ENCODE peak calls at places on chromosomes 6 and 20, in four cellular contexts. One of them, this sample, is unnamed.
A peak's percentile ranks its signal among the peaks of the same experiment; 100 is the strongest.

GRCh38 chr20:62742550-62742949 is 33.9 kb downstream of the NTSR1 start:
- DNase-seq in effector memory CD4-positive, alpha-beta T cell: no peak
- DNase-seq in stromal cell of bone marrow: no peak
- DNase-seq in iPS DF 19.7: no peak
- DNase-seq in this sample: no peak

GRCh38 chr20:39264506-39265172 is 302.5 kb downstream of the DHX35 start:
- DNase-seq in effector memory CD4-positive, alpha-beta T cell: no peak
- DNase-seq in stromal cell of bone marrow: peak; percentile 75
- DNase-seq in iPS DF 19.7: peak; percentile 65
- DNase-seq in this sample: peak; percentile 60

GRCh38 chr20:48910360-48910781 is 11.1 kb upstream of the ARFGEF2 start:
- DNase-seq in effector memory CD4-positive, alpha-beta T cell: peak; percentile 42
- DNase-seq in stromal cell of bone marrow: peak; percentile 28
- DNase-seq in iPS DF 19.7: no peak
- DNase-seq in this sample: no peak

GRCh38 chr6:138410048-138410735 is 6.2 kb downstream of the HEBP2 start:
- DNase-seq in effector memory CD4-positive, alpha-beta T cell: no peak
- DNase-seq in stromal cell of bone marrow: peak; percentile 52
- DNase-seq in iPS DF 19.7: no peak
- DNase-seq in this sample: no peak

GRCh38 chr6:14272111-14273085 is 154.8 kb downstream of the CD83 start:
- DNase-seq in effector memory CD4-positive, alpha-beta T cell: no peak
- DNase-seq in stromal cell of bone marrow: no peak
- DNase-seq in iPS DF 19.7: no peak
- DNase-seq in this sample: no peak

GRCh38 chr6:53119772-53120409 is 28.8 kb downstream of the GCM1 start:
- DNase-seq in effector memory CD4-positive, alpha-beta T cell: no peak
- DNase-seq in stromal cell of bone marrow: peak; percentile 55
- DNase-seq in iPS DF 19.7: peak; percentile 63
- DNase-seq in this sample: no peak

GRCh38 chr20:59748555-59749292 is 144.4 kb downstream of the PHACTR3 start:
- DNase-seq in effector memory CD4-positive, alpha-beta T cell: no peak
- DNase-seq in stromal cell of bone marrow: peak; percentile 38
- DNase-seq in iPS DF 19.7: no peak
- DNase-seq in this sample: no peak

GRCh38 chr6:105750089-105750488 is 336.0 kb upstream of the PRDM1 start:
- DNase-seq in effector memory CD4-positive, alpha-beta T cell: no peak
- DNase-seq in stromal cell of bone marrow: no peak
- DNase-seq in iPS DF 19.7: no peak
- DNase-seq in this sample: no peak

GRCh38 chr6:34132486-34133185 is 13.3 kb downstream of the GRM4 start:
- DNase-seq in effector memory CD4-positive, alpha-beta T cell: no peak
- DNase-seq in stromal cell of bone marrow: no peak
- DNase-seq in iPS DF 19.7: no peak
- DNase-seq in this sample: peak; percentile 57

GRCh38 chr20:52972190-52972937 is at the start of gene TSHZ2:
- DNase-seq in effector memory CD4-positive, alpha-beta T cell: no peak
- DNase-seq in stromal cell of bone marrow: peak; percentile 52
- DNase-seq in iPS DF 19.7: no peak
- DNase-seq in this sample: peak; percentile 50

GRCh38 chr6:37127961-37128862 is 41.7 kb upstream of the PIM1 start:
- DNase-seq in effector memory CD4-positive, alpha-beta T cell: no peak
- DNase-seq in stromal cell of bone marrow: peak; percentile 42
- DNase-seq in iPS DF 19.7: no peak
- DNase-seq in this sample: peak; percentile 42

GRCh38 chr20:2230671-2231488 is 64.9 kb upstream of the TGM3 start:
- DNase-seq in effector memory CD4-positive, alpha-beta T cell: no peak
- DNase-seq in stromal cell of bone marrow: no peak
- DNase-seq in iPS DF 19.7: no peak
- DNase-seq in this sample: no peak

GRCh38 chr6:7505196-7505699 is 36.2 kb upstream of the DSP start:
- DNase-seq in effector memory CD4-positive, alpha-beta T cell: no peak
- DNase-seq in stromal cell of bone marrow: peak; percentile 31
- DNase-seq in iPS DF 19.7: peak; percentile 85
- DNase-seq in this sample: peak; percentile 49

GRCh38 chr6:53984163-53984562 is 127.1 kb upstream of the MLIP start:
- DNase-seq in effector memory CD4-positive, alpha-beta T cell: no peak
- DNase-seq in stromal cell of bone marrow: peak; percentile 92
- DNase-seq in iPS DF 19.7: no peak
- DNase-seq in this sample: no peak

GRCh38 chr20:9110916-9111432 is 42.1 kb downstream of the PLCB4 start:
- DNase-seq in effector memory CD4-positive, alpha-beta T cell: no peak
- DNase-seq in stromal cell of bone marrow: no peak
- DNase-seq in iPS DF 19.7: no peak
- DNase-seq in this sample: no peak

This sample was measured in left ventricle myocardium superior.